ENCODE peak calls at places on chromosomes 4 and X, in ten cellular contexts. One of them, this sample, is unnamed.

GRCh38 chr4:184170996-184171395 is 46.7 kb downstream of the ENPP6 start:
- DNase-seq in OCI-LY7: no peak
- DNase-seq in tibial artery: no peak
- DNase-seq in kidney: no peak
- DNase-seq in pancreas: no peak
- DNase-seq in PC-3: peak
- DNase-seq in A673: no peak
- DNase-seq in stomach: no peak
- DNase-seq in suprapubic skin: no peak
- DNase-seq in tibial nerve: no peak
- DNase-seq in this sample: peak

GRCh38 chr4:11566440-11567022 is 137.8 kb upstream of the HS3ST1 start:
- DNase-seq in PC-3: no peak
- DNase-seq in suprapubic skin: no peak
- DNase-seq in tibial artery: no peak
- DNase-seq in OCI-LY7: no peak
- DNase-seq in stomach: no peak
- DNase-seq in pancreas: no peak
- DNase-seq in tibial nerve: no peak
- DNase-seq in kidney: no peak
- DNase-seq in A673: no peak
- DNase-seq in this sample: no peak

GRCh38 chr4:80182237-80182866 is 15.0 kb upstream of the PRDM8 start:
- DNase-seq in pancreas: no peak
- DNase-seq in A673: no peak
- DNase-seq in tibial artery: no peak
- DNase-seq in OCI-LY7: no peak
- DNase-seq in tibial nerve: no peak
- DNase-seq in PC-3: no peak
- DNase-seq in kidney: no peak
- DNase-seq in suprapubic skin: no peak
- DNase-seq in stomach: no peak
- DNase-seq in this sample: no peak

GRCh38 chr4:113444386-113444785 is 317.2 kb downstream of the CAMK2D start:
- DNase-seq in A673: peak
- DNase-seq in OCI-LY7: no peak
- DNase-seq in suprapubic skin: no peak
- DNase-seq in PC-3: peak
- DNase-seq in stomach: no peak
- DNase-seq in tibial artery: peak
- DNase-seq in kidney: no peak
- DNase-seq in tibial nerve: no peak
- DNase-seq in pancreas: no peak
- DNase-seq in this sample: no peak

GRCh38 chr4:129550281-129550785 is 454.4 kb downstream of the C4orf33 start:
- DNase-seq in tibial nerve: no peak
- DNase-seq in suprapubic skin: no peak
- DNase-seq in A673: no peak
- DNase-seq in pancreas: no peak
- DNase-seq in stomach: no peak
- DNase-seq in tibial artery: no peak
- DNase-seq in kidney: no peak
- DNase-seq in PC-3: no peak
- DNase-seq in OCI-LY7: no peak
- DNase-seq in this sample: no peak

GRCh38 chrX:37783284-37783683 is 3.4 kb downstream of the CYBB start:
- DNase-seq in PC-3: no peak
- DNase-seq in tibial artery: peak
- DNase-seq in tibial nerve: no peak
- DNase-seq in OCI-LY7: no peak
- DNase-seq in suprapubic skin: no peak
- DNase-seq in A673: no peak
- DNase-seq in pancreas: no peak
- DNase-seq in kidney: no peak
- DNase-seq in stomach: no peak
- DNase-seq in this sample: no peak

GRCh38 chr4:80500593-80500992 is 165.1 kb downstream of the CFAP299 start:
- DNase-seq in A673: no peak
- DNase-seq in suprapubic skin: no peak
- DNase-seq in PC-3: no peak
- DNase-seq in OCI-LY7: peak
- DNase-seq in tibial nerve: no peak
- DNase-seq in tibial artery: no peak
- DNase-seq in pancreas: no peak
- DNase-seq in stomach: no peak
- DNase-seq in kidney: no peak
- DNase-seq in this sample: no peak

GRCh38 chr4:149549911-149550310 is 265.7 kb downstream of the IQCM start:
- DNase-seq in tibial artery: no peak
- DNase-seq in tibial nerve: no peak
- DNase-seq in kidney: no peak
- DNase-seq in PC-3: peak
- DNase-seq in pancreas: no peak
- DNase-seq in suprapubic skin: no peak
- DNase-seq in OCI-LY7: no peak
- DNase-seq in A673: peak
- DNase-seq in stomach: no peak
- DNase-seq in this sample: peak

GRCh38 chr4:140112576-140112975 is 41.4 kb downstream of the MAML3 start:
- DNase-seq in tibial nerve: no peak
- DNase-seq in pancreas: no peak
- DNase-seq in PC-3: no peak
- DNase-seq in OCI-LY7: no peak
- DNase-seq in suprapubic skin: no peak
- DNase-seq in kidney: no peak
- DNase-seq in tibial artery: no peak
- DNase-seq in stomach: no peak
- DNase-seq in A673: no peak
- DNase-seq in this sample: no peak

GRCh38 chr4:186624951-186625350 is 69.6 kb upstream of the MTNR1A start:
- DNase-seq in suprapubic skin: no peak
- DNase-seq in tibial artery: no peak
- DNase-seq in kidney: no peak
- DNase-seq in PC-3: no peak
- DNase-seq in tibial nerve: no peak
- DNase-seq in pancreas: no peak
- DNase-seq in A673: peak
- DNase-seq in stomach: no peak
- DNase-seq in OCI-LY7: no peak
- DNase-seq in this sample: peak

GRCh38 chrX:70089575-70090297 is 27.5 kb downstream of the OTUD6A start:
- DNase-seq in stomach: no peak
- DNase-seq in A673: no peak
- DNase-seq in pancreas: no peak
- DNase-seq in tibial nerve: no peak
- DNase-seq in OCI-LY7: no peak
- DNase-seq in PC-3: peak
- DNase-seq in kidney: no peak
- DNase-seq in tibial artery: no peak
- DNase-seq in suprapubic skin: no peak
- DNase-seq in this sample: no peak

GRCh38 chr4:184688447-184688846 is 38.9 kb downstream of the PRIMPOL start:
- DNase-seq in kidney: no peak
- DNase-seq in suprapubic skin: no peak
- DNase-seq in OCI-LY7: no peak
- DNase-seq in pancreas: no peak
- DNase-seq in tibial artery: no peak
- DNase-seq in A673: peak
- DNase-seq in tibial nerve: no peak
- DNase-seq in PC-3: peak
- DNase-seq in stomach: no peak
- DNase-seq in this sample: no peak

GRCh38 chr4:167136270-167136669 is 98.0 kb downstream of the SPOCK3 start:
- DNase-seq in OCI-LY7: no peak
- DNase-seq in tibial artery: no peak
- DNase-seq in suprapubic skin: no peak
- DNase-seq in kidney: no peak
- DNase-seq in tibial nerve: no peak
- DNase-seq in stomach: no peak
- DNase-seq in A673: no peak
- DNase-seq in PC-3: no peak
- DNase-seq in pancreas: no peak
- DNase-seq in this sample: no peak

DNA sequence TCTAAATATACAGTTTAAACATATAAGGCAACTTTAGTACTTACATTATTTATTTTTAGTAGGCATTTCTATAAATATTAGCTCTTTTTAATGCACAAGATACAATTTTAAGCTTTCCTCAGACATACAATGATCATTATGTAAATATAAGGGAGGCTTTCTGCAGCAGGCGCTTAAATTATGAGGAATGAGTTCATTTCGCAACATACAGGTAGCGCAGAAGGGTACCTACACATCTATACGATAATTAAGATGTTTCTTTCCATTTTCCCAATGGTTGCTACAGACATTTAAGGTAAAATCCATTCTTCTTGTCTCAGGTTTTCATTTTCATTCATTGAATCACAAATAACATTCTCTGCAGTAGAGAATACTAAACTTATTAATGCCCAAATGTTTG is 1.2 kb downstream of the AASDH start:
- DNase-seq in PC-3: no peak
- DNase-seq in tibial nerve: no peak
- DNase-seq in tibial artery: no peak
- DNase-seq in suprapubic skin: no peak
- DNase-seq in kidney: no peak
- DNase-seq in OCI-LY7: no peak
- DNase-seq in pancreas: no peak
- DNase-seq in stomach: no peak
- DNase-seq in A673: no peak
- DNase-seq in this sample: no peak
- H3K27ac ChIP-seq in PC-3: no peak
- H3K27ac ChIP-seq in tibial nerve: peak
- H3K27ac ChIP-seq in tibial artery: no peak
- H3K27ac ChIP-seq in suprapubic skin: no peak
- H3K27ac ChIP-seq in kidney: no peak
- H3K27ac ChIP-seq in OCI-LY7: peak
- H3K27ac ChIP-seq in pancreas: no peak
- H3K27ac ChIP-seq in stomach: no peak
- H3K27ac ChIP-seq in A673: no peak
- H3K27ac ChIP-seq in this sample: no peak

GRCh38 chrX:124931241-124931640 is 388.4 kb upstream of the TEX13C start:
- DNase-seq in stomach: no peak
- DNase-seq in PC-3: no peak
- DNase-seq in kidney: no peak
- DNase-seq in tibial artery: no peak
- DNase-seq in pancreas: no peak
- DNase-seq in tibial nerve: no peak
- DNase-seq in OCI-LY7: no peak
- DNase-seq in suprapubic skin: no peak
- DNase-seq in A673: no peak
- DNase-seq in this sample: no peak
- H3K27ac ChIP-seq in stomach: no peak
- H3K27ac ChIP-seq in PC-3: no peak
- H3K27ac ChIP-seq in kidney: no peak
- H3K27ac ChIP-seq in tibial artery: no peak
- H3K27ac ChIP-seq in pancreas: no peak
- H3K27ac ChIP-seq in tibial nerve: no peak
- H3K27ac ChIP-seq in OCI-LY7: no peak
- H3K27ac ChIP-seq in suprapubic skin: no peak
- H3K27ac ChIP-seq in A673: no peak
- H3K27ac ChIP-seq in this sample: no peak

GRCh38 chrX:155056471-155056870 is 14.5 kb downstream of the CMC4 start:
- DNase-seq in PC-3: no peak
- DNase-seq in suprapubic skin: no peak
- DNase-seq in stomach: no peak
- DNase-seq in pancreas: no peak
- DNase-seq in tibial nerve: no peak
- DNase-seq in tibial artery: no peak
- DNase-seq in OCI-LY7: no peak
- DNase-seq in kidney: no peak
- DNase-seq in A673: no peak
- DNase-seq in this sample: no peak
- H3K27ac ChIP-seq in PC-3: no peak
- H3K27ac ChIP-seq in suprapubic skin: no peak
- H3K27ac ChIP-seq in stomach: no peak
- H3K27ac ChIP-seq in pancreas: no peak
- H3K27ac ChIP-seq in tibial nerve: no peak
- H3K27ac ChIP-seq in tibial artery: no peak
- H3K27ac ChIP-seq in OCI-LY7: no peak
- H3K27ac ChIP-seq in kidney: no peak
- H3K27ac ChIP-seq in A673: no peak
- H3K27ac ChIP-seq in this sample: no peak

GRCh38 chrX:115367455-115367854 is 77.9 kb downstream of the LUZP4 start:
- DNase-seq in kidney: no peak
- DNase-seq in tibial nerve: no peak
- DNase-seq in stomach: no peak
- DNase-seq in tibial artery: no peak
- DNase-seq in PC-3: no peak
- DNase-seq in suprapubic skin: no peak
- DNase-seq in A673: peak
- DNase-seq in OCI-LY7: no peak
- DNase-seq in pancreas: no peak
- DNase-seq in this sample: no peak
- H3K27ac ChIP-seq in kidney: no peak
- H3K27ac ChIP-seq in tibial nerve: no peak
- H3K27ac ChIP-seq in stomach: no peak
- H3K27ac ChIP-seq in tibial artery: peak
- H3K27ac ChIP-seq in PC-3: no peak
- H3K27ac ChIP-seq in suprapubic skin: no peak
- H3K27ac ChIP-seq in A673: peak
- H3K27ac ChIP-seq in OCI-LY7: no peak
- H3K27ac ChIP-seq in pancreas: no peak
- H3K27ac ChIP-seq in this sample: no peak

DNA sequence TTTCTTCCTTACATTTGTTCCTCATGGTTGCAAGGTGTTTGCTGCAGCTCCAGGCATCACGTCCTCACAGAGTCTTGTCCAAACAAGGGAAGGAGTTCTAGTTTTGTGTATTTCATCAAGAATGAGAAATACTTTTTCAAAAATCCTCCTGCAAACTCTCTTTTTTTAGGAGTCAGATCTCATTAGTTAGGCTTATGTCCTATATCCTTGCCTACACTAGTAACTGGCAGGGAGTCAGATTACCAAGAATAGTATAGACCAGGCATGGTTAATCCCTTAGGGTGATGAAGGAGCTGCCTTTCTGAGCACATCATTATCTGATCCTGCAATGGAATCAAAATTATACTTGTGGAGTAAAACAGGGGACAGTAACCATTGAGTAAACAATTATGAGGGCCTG is 160.4 kb downstream of the SHROOM3 start:
- DNase-seq in OCI-LY7: no peak
- DNase-seq in pancreas: no peak
- DNase-seq in suprapubic skin: no peak
- DNase-seq in kidney: no peak
- DNase-seq in tibial artery: no peak
- DNase-seq in PC-3: no peak
- DNase-seq in stomach: no peak
- DNase-seq in A673: no peak
- DNase-seq in tibial nerve: no peak
- DNase-seq in this sample: no peak
- H3K27ac ChIP-seq in OCI-LY7: no peak
- H3K27ac ChIP-seq in pancreas: no peak
- H3K27ac ChIP-seq in suprapubic skin: no peak
- H3K27ac ChIP-seq in kidney: no peak
- H3K27ac ChIP-seq in tibial artery: no peak
- H3K27ac ChIP-seq in PC-3: no peak
- H3K27ac ChIP-seq in stomach: peak
- H3K27ac ChIP-seq in A673: no peak
- H3K27ac ChIP-seq in tibial nerve: no peak
- H3K27ac ChIP-seq in this sample: no peak